ENCODE peak calls at places on chromosomes 6 and 20, in eight cellular contexts. M is omental fat pad, N is coronary artery, T is GM12878, P is Right ventricle myocardium superior, Z is GM13977, I is AG08396, G is T-cell. R is an unnamed sample.

GRCh38 chr20:41800040-41800439 is 181.9 kb upstream of the CHD6 start:
- DNase-seq in M (no peak), N (no peak), T (no peak), P (no peak), Z (no peak), I (no peak), G (no peak), R (no peak)

GRCh38 chr6:34344314-34344713 is 48.2 kb downstream of the NUDT3 start:
- DNase-seq in M (no peak), N (no peak), T (no peak), P (no peak), Z (no peak), I (no peak), G (no peak), R (no peak)

GRCh38 chr20:57241592-57241991 is 24.8 kb downstream of the BMP7 start:
- DNase-seq in M (no peak), N (no peak), T (no peak), P (no peak), Z (no peak), I (no peak), G (no peak), R (no peak)

GRCh38 chr20:35739294-35740163 is 2.5 kb downstream of the RBM39 start:
- DNase-seq in M (no peak), N (no peak), T (no peak), P (no peak), Z (no peak), I (no peak), G (no peak), R (no peak)

GRCh38 chr6:158818580-158819212 is 472 bp downstream of the EZR start:
- DNase-seq in M (no peak), N (peak), T (no peak), P (peak), Z (peak), I (peak), G (peak), R (peak)

GRCh38 chr20:17652411-17652810 is 29.6 kb downstream of the RRBP1 start:
- DNase-seq in M (no peak), N (no peak), T (no peak), P (no peak), Z (no peak), I (no peak), G (no peak), R (no peak)

GRCh38 chr6:43798688-43799444 is 28.9 kb downstream of the VEGFA start:
- DNase-seq in M (no peak), N (no peak), T (peak), P (peak), Z (no peak), I (peak), G (no peak), R (no peak)

GRCh38 chr6:54846243-54846856 is at the start of gene FAM83B:
- DNase-seq in M (no peak), N (no peak), T (no peak), P (peak), Z (no peak), I (peak), G (no peak), R (no peak)

GRCh38 chr6:162856885-162857284 is 129.1 kb downstream of the PACRG start:
- DNase-seq in M (no peak), N (no peak), T (no peak), P (no peak), Z (no peak), I (peak), G (no peak), R (no peak)

GRCh38 chr6:79671605-79672266 is 40.6 kb downstream of the SH3BGRL2 start:
- DNase-seq in M (no peak), N (no peak), T (no peak), P (peak), Z (no peak), I (no peak), G (peak), R (no peak)

GRCh38 chr6:114000066-114000465 is 29.1 kb upstream of the HDAC2 start:
- DNase-seq in M (no peak), N (no peak), T (no peak), P (no peak), Z (no peak), I (no peak), G (no peak), R (no peak)

GRCh38 chr20:37859406-37860171 is 43.3 kb upstream of the VSTM2L start:
- DNase-seq in M (no peak), N (no peak), T (no peak), P (no peak), Z (no peak), I (no peak), G (no peak), R (no peak)

GRCh38 chr6:16600701-16601100 is 160.6 kb downstream of the ATXN1 start:
- DNase-seq in M (no peak), N (no peak), T (no peak), P (no peak), Z (no peak), I (no peak), G (no peak), R (no peak)

GRCh38 chr6:152316024-152316423 is 321.1 kb downstream of the SYNE1 start:
- DNase-seq in M (no peak), N (peak), T (no peak), P (peak), Z (no peak), I (peak), G (no peak), R (no peak)

GRCh38 chr6:84779380-84779779 is 15.0 kb upstream of the TBX18 start:
- DNase-seq in M (no peak), N (no peak), T (no peak), P (no peak), Z (no peak), I (no peak), G (no peak), R (no peak)

GRCh38 chr6:86412063-86412462 is 525.3 kb upstream of the HTR1E start:
- DNase-seq in M (no peak), N (no peak), T (no peak), P (no peak), Z (no peak), I (no peak), G (no peak), R (no peak)

GRCh38 chr6:53335224-53335994 is 13.3 kb downstream of the ELOVL5 start:
- DNase-seq in M (no peak), N (no peak), T (peak), P (no peak), Z (peak), I (no peak), G (peak), R (peak)

GRCh38 chr6:155493694-155494143 is 38.1 kb upstream of the NOX3 start:
- DNase-seq in M (no peak), N (peak), T (peak), P (no peak), Z (peak), I (peak), G (no peak), R (peak)

GRCh38 chr6:46421239-46421638 is 70.0 kb downstream of the RCAN2 start:
- DNase-seq in M (no peak), N (no peak), T (no peak), P (no peak), Z (no peak), I (no peak), G (no peak), R (no peak)

R was measured in GM06990.